ENCODE peak calls at places on chromosomes 2 and 18, in six cellular contexts. One of them, this sample, is unnamed.

GRCh38 chr2:44801289-44801675 is 140.2 kb upstream of the SIX3 start:
- DNase-seq in NCI-H2081: no peak
- DNase-seq in nephron progenitor cell: no peak
- DNase-seq in neural crest cell: no peak
- DNase-seq in prostate gland: no peak
- DNase-seq in AG09319: no peak
- DNase-seq in this sample: no peak

GRCh38 chr2:20525041-20526035 is 78.5 kb downstream of the RHOB start:
- DNase-seq in NCI-H2081: no peak
- DNase-seq in nephron progenitor cell: no peak
- DNase-seq in neural crest cell: no peak
- DNase-seq in prostate gland: no peak
- DNase-seq in AG09319: peak
- DNase-seq in this sample: no peak

GRCh38 chr2:214482716-214483115 is 71.9 kb downstream of the VWC2L start:
- DNase-seq in NCI-H2081: no peak
- DNase-seq in nephron progenitor cell: no peak
- DNase-seq in neural crest cell: peak
- DNase-seq in prostate gland: no peak
- DNase-seq in AG09319: no peak
- DNase-seq in this sample: no peak

GRCh38 chr2:203692039-203692710 is 14.3 kb upstream of the CD28 start:
- DNase-seq in NCI-H2081: no peak
- DNase-seq in nephron progenitor cell: peak
- DNase-seq in neural crest cell: no peak
- DNase-seq in prostate gland: no peak
- DNase-seq in AG09319: no peak
- DNase-seq in this sample: no peak

GRCh38 chr2:43083710-43084698 is 142.4 kb downstream of the ZFP36L2 start:
- DNase-seq in NCI-H2081: no peak
- DNase-seq in nephron progenitor cell: peak
- DNase-seq in neural crest cell: no peak
- DNase-seq in prostate gland: peak
- DNase-seq in AG09319: no peak
- DNase-seq in this sample: no peak

GRCh38 chr2:63587814-63588384 is 378 bp downstream of the WDPCP start:
- DNase-seq in NCI-H2081: no peak
- DNase-seq in nephron progenitor cell: no peak
- DNase-seq in neural crest cell: no peak
- DNase-seq in prostate gland: no peak
- DNase-seq in AG09319: no peak
- DNase-seq in this sample: no peak

GRCh38 chr2:100202567-100202966 is 60.2 kb upstream of the AFF3 start:
- DNase-seq in NCI-H2081: no peak
- DNase-seq in nephron progenitor cell: no peak
- DNase-seq in neural crest cell: no peak
- DNase-seq in prostate gland: no peak
- DNase-seq in AG09319: no peak
- DNase-seq in this sample: no peak

GRCh38 chr18:69617888-69618287 is 217.2 kb downstream of the DOK6 start:
- DNase-seq in NCI-H2081: no peak
- DNase-seq in nephron progenitor cell: no peak
- DNase-seq in neural crest cell: no peak
- DNase-seq in prostate gland: no peak
- DNase-seq in AG09319: peak
- DNase-seq in this sample: no peak

GRCh38 chr2:61795408-61795807 is 58.5 kb downstream of the FAM161A start:
- DNase-seq in NCI-H2081: no peak
- DNase-seq in nephron progenitor cell: no peak
- DNase-seq in neural crest cell: no peak
- DNase-seq in prostate gland: no peak
- DNase-seq in AG09319: no peak
- DNase-seq in this sample: no peak

GRCh38 chr2:135948642-135949355 is 36.6 kb downstream of the DARS1 start:
- DNase-seq in NCI-H2081: no peak
- DNase-seq in nephron progenitor cell: no peak
- DNase-seq in neural crest cell: no peak
- DNase-seq in prostate gland: no peak
- DNase-seq in AG09319: no peak
- DNase-seq in this sample: no peak

GRCh38 chr2:161178756-161179155 is 18.5 kb downstream of the TANK start:
- DNase-seq in NCI-H2081: no peak
- DNase-seq in nephron progenitor cell: no peak
- DNase-seq in neural crest cell: no peak
- DNase-seq in prostate gland: no peak
- DNase-seq in AG09319: no peak
- DNase-seq in this sample: no peak

GRCh38 chr2:5401258-5401657 is 290.9 kb upstream of the SOX11 start:
- DNase-seq in NCI-H2081: no peak
- DNase-seq in nephron progenitor cell: no peak
- DNase-seq in neural crest cell: no peak
- DNase-seq in prostate gland: no peak
- DNase-seq in AG09319: no peak
- DNase-seq in this sample: no peak

GRCh38 chr2:100603945-100604633 is 41.3 kb downstream of the PDCL3 start:
- DNase-seq in NCI-H2081: no peak
- DNase-seq in nephron progenitor cell: no peak
- DNase-seq in neural crest cell: no peak
- DNase-seq in prostate gland: no peak
- DNase-seq in AG09319: no peak
- DNase-seq in this sample: no peak

GRCh38 chr2:197209742-197210408 is 100.7 kb downstream of the ANKRD44 start:
- DNase-seq in NCI-H2081: no peak
- DNase-seq in nephron progenitor cell: no peak
- DNase-seq in neural crest cell: no peak
- DNase-seq in prostate gland: no peak
- DNase-seq in AG09319: no peak
- DNase-seq in this sample: no peak

This sample was measured in NCI-H2171.